ENCODE peak calls at places on chromosomes 13 and 19, in four cellular contexts. D, X, J and T are unnamed samples.
A peak's percentile ranks its signal among the peaks of the same experiment; 100 is the strongest.

GRCh38 chr13:78700121-78700910 is 41.4 kb upstream of the OBI1 start:
- DNase-seq in D (no peak), X (peak; percentile 46), J (peak; percentile 7), T (peak; percentile 9)

GRCh38 chr19:19204181-19204580 is 967 bp upstream of the NR2C2AP start:
- DNase-seq in D (no peak), X (no peak), J (no peak), T (no peak)

GRCh38 chr13:95212962-95213850 is 88.0 kb downstream of the ABCC4 start:
- DNase-seq in D (no peak), X (no peak), J (no peak), T (no peak)

GRCh38 chr19:4229179-4229931 is at the start of gene EBI3:
- DNase-seq in D (no peak), X (peak; percentile 23), J (peak; percentile 45), T (peak; percentile 64)

GRCh38 chr19:16213076-16213475 is 15.4 kb downstream of the AP1M1 start:
- DNase-seq in D (no peak), X (no peak), J (no peak), T (no peak)

GRCh38 chr19:35031072-35031881 is 1.0 kb downstream of the SCN1B start:
- DNase-seq in D (peak; percentile 76), X (peak; percentile 11), J (peak; percentile 50), T (peak; percentile 59)

GRCh38 chr13:112911883-112912282 is 57.1 kb upstream of the MCF2L start:
- DNase-seq in D (no peak), X (no peak), J (no peak), T (no peak)

GRCh38 chr19:45305421-45305820 is 17.3 kb downstream of the CKM start:
- DNase-seq in D (no peak), X (no peak), J (no peak), T (no peak)

GRCh38 chr13:20109037-20109436 is 51.8 kb downstream of the GJA3 start:
- DNase-seq in D (no peak), X (no peak), J (no peak), T (no peak)

GRCh38 chr19:4208385-4209094 is 20.8 kb upstream of the EBI3 start:
- DNase-seq in D (peak; percentile 54), X (peak; percentile 45), J (peak; percentile 48), T (peak; percentile 68)

GRCh38 chr19:8491574-8491973 is 10.9 kb downstream of the PRAM1 start:
- DNase-seq in D (no peak), X (no peak), J (no peak), T (no peak)

GRCh38 chr19:3142292-3142670 is 6.4 kb downstream of the GNA15 start:
- DNase-seq in D (no peak), X (peak; percentile 87), J (peak; percentile 98), T (peak; percentile 47)

GRCh38 chr19:18749362-18750231 is 41.5 kb downstream of the COMP start:
- DNase-seq in D (peak; percentile 42), X (no peak), J (no peak), T (no peak)

GRCh38 chr13:98927954-98928927 is 49.6 kb downstream of the DOCK9 start:
- DNase-seq in D (no peak), X (no peak), J (peak; percentile 95), T (no peak)

GRCh38 chr19:55703790-55704215 is 28.8 kb downstream of the EPN1 start:
- DNase-seq in D (peak; percentile 15), X (no peak), J (peak; percentile 66), T (peak; percentile 66)

GRCh38 chr13:34867590-34867989 is 74.5 kb upstream of the NBEA start:
- DNase-seq in D (no peak), X (peak; percentile 7), J (peak; percentile 41), T (peak; percentile 17)

GRCh38 chr13:30743319-30744055 is 8.1 kb downstream of the ALOX5AP start:
- DNase-seq in D (no peak), X (peak; percentile 95), J (peak; percentile 98), T (no peak)

GRCh38 chr19:4624733-4625362 is 14.5 kb upstream of the TNFAIP8L1 start:
- DNase-seq in D (peak; percentile 61), X (peak; percentile 37), J (no peak), T (no peak)

GRCh38 chr19:43901395-43902390 is 33.4 kb downstream of the ZNF45 start:
- DNase-seq in D (peak; percentile 91), X (peak; percentile 84), J (peak; percentile 93), T (peak; percentile 76)

GRCh38 chr13:87172166-87172825 is 498.9 kb upstream of the SLITRK5 start:
- DNase-seq in D (peak; percentile 24), X (no peak), J (peak; percentile 14), T (peak; percentile 2)

GRCh38 chr13:35866801-35867200 is 264.4 kb downstream of the DCLK1 start:
- DNase-seq in D (no peak), X (no peak), J (no peak), T (no peak)

GRCh38 chr19:40388486-40388885 is 1.5 kb downstream of the HIPK4 start:
- DNase-seq in D (no peak), X (no peak), J (no peak), T (no peak)

GRCh38 chr13:21060063-21060826 is 1.1 kb downstream of the LATS2 start:
- DNase-seq in D (peak; percentile 61), X (peak; percentile 34), J (peak; percentile 78), T (peak; percentile 33)

GRCh38 chr13:77506874-77507273 is 28.6 kb upstream of the SCEL start:
- DNase-seq in D (no peak), X (no peak), J (peak; percentile 30), T (peak; percentile 49)

GRCh38 chr13:72163671-72164070 is 296.7 kb upstream of the DACH1 start:
- DNase-seq in D (peak; percentile 18), X (peak; percentile 35), J (no peak), T (no peak)

GRCh38 chr19:29667390-29667783 is 2.1 kb downstream of the PLEKHF1 start:
- DNase-seq in D (no peak), X (no peak), J (no peak), T (no peak)
- H3K27ac ChIP-seq in D (no peak overlapping the region), X (no peak overlapping the region), J (peak overlapping the region; percentile 83), T (no peak overlapping the region)

GRCh38 chr19:41926028-41926860 is 2.0 kb downstream of the ERFL start:
- DNase-seq in D (peak; percentile 44), X (no peak), J (no peak), T (no peak)
- TF ChIP-seq EZH2 in D (peak; percentile 7), X (no peak), J (no peak), T (no peak)

GRCh38 chr13:53466576-53466975 is 438.0 kb downstream of the OLFM4 start:
- DNase-seq in D (no peak), X (no peak), J (no peak), T (no peak)
- H3K4me3 ChIP-seq in D (no peak overlapping the region), X (no peak overlapping the region), J (no peak overlapping the region), T (no peak overlapping the region)

DNA sequence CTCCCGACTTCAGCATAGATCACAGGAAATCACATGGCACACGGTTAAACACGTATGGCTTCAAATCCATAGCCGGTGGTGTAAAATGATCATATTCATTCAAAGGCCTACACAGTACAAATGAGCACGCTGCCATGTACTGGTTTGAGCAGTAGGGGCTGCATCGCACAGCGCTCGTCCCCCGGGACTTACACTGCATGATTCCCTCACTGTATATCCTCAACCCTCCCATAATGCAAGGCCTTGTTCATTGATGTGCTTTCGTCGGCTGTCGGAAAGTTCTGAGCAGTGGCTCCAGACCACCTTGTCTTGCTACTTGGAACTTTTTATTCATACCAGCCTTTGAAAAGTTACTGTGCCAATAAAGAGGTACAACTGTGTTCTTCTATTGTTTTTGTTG is 578.2 kb downstream of the MYO16 start:
- DNase-seq in D (no peak), X (no peak), J (no peak), T (peak; percentile 32)
- H3K27ac ChIP-seq in D (no peak overlapping the region), X (no peak overlapping the region), J (no peak overlapping the region), T (no peak overlapping the region)